ENCODE peak calls at places on chromosomes 6 and 20, in four cellular contexts. R is neuronal stem cell, B is breast epithelium, O is mesendoderm. J is an unnamed sample.

GRCh38 chr6:137389150-137389664 is 105.0 kb downstream of the OLIG3 start:
- DNase-seq in O (peak), B (no peak), R (no peak), J (no peak)

GRCh38 chr6:143397229-143398222 is 53.0 kb downstream of the ADAT2 start:
- DNase-seq in O (peak), R (no peak), B (peak), J (peak)

GRCh38 chr6:168658059-168658458 is 217.1 kb downstream of the SMOC2 start:
- DNase-seq in R (no peak), B (no peak), O (no peak), J (no peak)

GRCh38 chr6:106283476-106283875 is 42.1 kb downstream of the ATG5 start:
- DNase-seq in R (no peak), B (no peak), O (no peak), J (no peak)

GRCh38 chr6:157229219-157229607 is 94.1 kb downstream of the TMEM242 start:
- DNase-seq in O (no peak), R (no peak), B (peak), J (no peak)

GRCh38 chr6:109455502-109456282 is at the start of gene MICAL1:
- DNase-seq in B (no peak), R (peak), O (peak), J (peak)

GRCh38 chr6:16758163-16758975 is 2.9 kb downstream of the ATXN1 start:
- DNase-seq in O (peak), B (no peak), R (peak), J (no peak)

GRCh38 chr6:37695273-37695672 is 2.4 kb downstream of the MDGA1 start:
- DNase-seq in R (no peak), B (no peak), O (no peak), J (no peak)

GRCh38 chr20:7505835-7506221 is 434.4 kb downstream of the HAO1 start:
- DNase-seq in O (no peak), R (no peak), B (no peak), J (no peak)

GRCh38 chr6:53306819-53307347 is 41.9 kb downstream of the ELOVL5 start:
- DNase-seq in B (no peak), O (no peak), R (no peak), J (no peak)

GRCh38 chr6:5081955-5082354 is 3.2 kb upstream of the PPP1R3G start:
- DNase-seq in O (no peak), B (no peak), R (no peak), J (no peak)

GRCh38 chr20:51700809-51701285 is 67.3 kb downstream of the ATP9A start:
- DNase-seq in O (peak), B (no peak), R (no peak), J (no peak)

GRCh38 chr20:5135363-5136012 is 8.7 kb downstream of the CDS2 start:
- DNase-seq in O (peak), R (no peak), B (no peak), J (no peak)

GRCh38 chr6:57242505-57242904 is 20.4 kb upstream of the RAB23 start:
- DNase-seq in O (no peak), R (no peak), B (no peak), J (no peak)

GRCh38 chr6:87697581-87698552 is 4.2 kb downstream of the AKIRIN2 start:
- DNase-seq in R (no peak), B (no peak), O (no peak), J (no peak)

GRCh38 chr20:17925940-17926300 is 42.7 kb downstream of the SNX5 start:
- DNase-seq in B (no peak), R (no peak), O (no peak), J (no peak)

GRCh38 chr20:34706022-34706875 is 2.1 kb downstream of the TP53INP2 start:
- DNase-seq in R (no peak), B (no peak), O (no peak), J (no peak)

GRCh38 chr6:30687659-30688431 is 1.4 kb upstream of the PPP1R18 start:
- DNase-seq in B (no peak), R (no peak), O (peak), J (peak)

GRCh38 chr6:74936886-74937285 is 269.0 kb downstream of the COL12A1 start:
- DNase-seq in R (no peak), B (no peak), O (peak), J (peak)

GRCh38 chr20:62887147-62887859 is 25.7 kb upstream of the TCFL5 start:
- DNase-seq in B (peak), O (no peak), R (no peak), J (no peak)

GRCh38 chr20:19786311-19786710 is 28.3 kb downstream of the RIN2 start:
- DNase-seq in R (no peak), O (peak), B (no peak), J (peak)

GRCh38 chr6:109429496-109429895 is 10.9 kb downstream of the PPIL6 start:
- DNase-seq in B (no peak), R (no peak), O (no peak), J (no peak)

GRCh38 chr6:87333591-87334181 is 4.6 kb upstream of the GJB7 start:
- DNase-seq in O (peak), R (no peak), B (no peak), J (no peak)

GRCh38 chr6:114437229-114437628 is 94.4 kb upstream of the HS3ST5 start:
- DNase-seq in O (no peak), R (no peak), B (no peak), J (no peak)

GRCh38 chr6:43395822-43396221 is 26.4 kb upstream of the ZNF318 start:
- DNase-seq in B (no peak), R (no peak), O (no peak), J (peak)

DNA sequence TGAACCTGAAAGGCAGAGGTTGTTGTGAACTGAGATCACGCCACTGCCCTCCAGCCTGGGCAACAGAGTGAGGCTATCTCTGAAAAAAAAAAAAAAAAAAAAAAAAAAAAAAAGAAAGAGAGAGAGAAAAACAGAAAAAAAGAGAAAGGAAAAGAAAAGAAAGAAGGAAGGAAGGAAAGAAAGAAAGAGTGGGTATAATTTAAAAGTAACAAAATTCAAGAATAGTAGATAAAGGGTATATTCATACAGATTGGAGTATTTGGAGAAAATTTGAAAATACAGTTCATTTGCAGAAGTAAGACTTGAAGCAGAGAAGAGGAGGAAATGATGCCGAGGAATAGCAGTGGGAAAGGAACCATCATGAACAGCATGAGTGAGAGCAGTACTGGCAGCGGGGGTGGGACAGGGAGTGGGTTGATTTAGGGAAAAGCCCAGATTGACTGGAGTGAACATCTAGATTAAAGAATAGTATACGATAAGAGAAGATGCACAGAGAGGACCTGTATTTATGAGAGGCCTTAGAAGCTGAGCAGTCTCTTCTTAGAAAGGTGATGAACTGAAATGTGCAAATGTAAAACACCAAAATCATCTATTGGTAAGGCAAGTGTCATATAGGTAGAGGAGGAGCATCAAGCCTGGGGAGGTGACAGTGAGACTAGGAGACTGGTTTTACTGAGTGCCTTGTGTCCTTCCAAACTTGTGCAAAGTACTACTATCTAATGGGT is 17.8 kb upstream of the HLA-DRB1 start:
- DNase-seq in O (no peak), B (no peak), R (no peak), J (no peak)
- H3K27ac ChIP-seq in O (no peak), B (no peak), R (no peak), J (no peak)

GRCh38 chr6:144488590-144488989 is 203.5 kb downstream of the UTRN start:
- DNase-seq in B (no peak), O (no peak), R (no peak), J (no peak)

GRCh38 chr6:144480518-144480917 is 195.4 kb downstream of the UTRN start:
- DNase-seq in B (no peak), R (no peak), O (no peak), J (no peak)

GRCh38 chr6:144482142-144482541 is 197.0 kb downstream of the UTRN start:
- DNase-seq in B (peak), R (peak), O (peak), J (peak)

GRCh38 chr6:144481527-144481926 is 196.4 kb downstream of the UTRN start:
- DNase-seq in B (no peak), O (no peak), R (no peak), J (no peak)

GRCh38 chr6:144485531-144485930 is 200.4 kb downstream of the UTRN start:
- DNase-seq in B (no peak), R (no peak), O (no peak), J (no peak)
- H3K27ac ChIP-seq in B (no peak), R (no peak), O (no peak), J (no peak)

GRCh38 chr6:3722785-3723184 is 28.7 kb downstream of the PXDC1 start:
- DNase-seq in B (no peak), O (peak), R (no peak), J (no peak)
- H3K27ac ChIP-seq in B (peak), O (no peak), R (no peak), J (no peak)

GRCh38 chr20:32481311-32482103 is 103.6 kb downstream of the NOL4L start:
- DNase-seq in B (no peak), R (no peak), O (peak), J (no peak)

GRCh38 chr20:32480361-32481199 is 104.6 kb downstream of the NOL4L start:
- DNase-seq in R (no peak), B (no peak), O (no peak), J (no peak)

GRCh38 chr20:32484221-32485125 is 100.7 kb downstream of the NOL4L start:
- DNase-seq in O (peak), B (no peak), R (no peak), J (peak)

GRCh38 chr20:32483351-32484220 is 101.5 kb downstream of the NOL4L start:
- DNase-seq in R (peak), B (peak), O (peak), J (peak)

GRCh38 chr20:32482251-32483220 is 102.6 kb downstream of the NOL4L start:
- DNase-seq in R (peak), O (peak), B (no peak), J (peak)
- H3K27ac ChIP-seq in R (peak), O (peak), B (peak), J (no peak)

DNA sequence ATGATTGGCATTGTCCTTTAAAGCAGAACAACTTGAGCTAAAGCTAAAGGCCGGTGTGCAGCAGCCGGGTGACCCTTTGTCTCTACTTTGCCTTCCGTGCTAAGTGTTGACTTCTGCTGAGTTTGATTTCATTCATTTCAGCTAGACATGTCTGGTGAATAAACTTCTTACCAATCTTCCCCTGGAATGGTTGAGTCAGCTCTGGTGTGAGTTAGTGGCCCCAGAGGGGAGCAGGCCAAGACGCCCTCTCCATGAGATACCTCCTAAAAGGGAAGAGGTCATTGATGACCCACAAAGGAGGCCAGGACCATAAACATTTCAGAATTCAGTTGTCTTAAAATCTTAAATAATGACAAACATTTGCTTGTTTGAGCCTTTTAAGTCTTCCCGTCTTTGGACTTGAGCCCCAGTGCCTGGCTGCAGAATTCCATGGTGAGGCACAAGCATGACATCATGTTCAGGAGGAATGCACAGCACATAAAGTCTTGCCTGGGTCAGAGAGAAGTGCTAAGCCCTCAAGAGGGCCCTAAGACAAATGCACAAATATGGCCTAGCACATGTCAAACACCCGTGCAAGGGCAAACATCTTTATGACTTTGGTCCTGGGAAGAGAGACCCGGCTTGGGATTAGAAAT is 96.3 kb upstream of the NEDD9 start:
- DNase-seq in O (no peak), B (no peak), R (no peak), J (no peak)
- H3K27ac ChIP-seq in O (no peak), B (no peak), R (no peak), J (no peak)

GRCh38 chr6:153839992-153840603 is 198.9 kb upstream of the OPRM1 start:
- DNase-seq in O (no peak), B (no peak), R (no peak), J (no peak)
- H3K27ac ChIP-seq in O (no peak), B (no peak), R (no peak), J (no peak)

GRCh38 chr6:104787305-104787704 is 72.4 kb downstream of the HACE1 start:
- DNase-seq in B (no peak), R (no peak), O (no peak), J (no peak)

GRCh38 chr6:104784884-104785283 is 74.8 kb downstream of the HACE1 start:
- DNase-seq in R (no peak), B (no peak), O (no peak), J (no peak)

GRCh38 chr6:104795363-104795762 is 64.4 kb downstream of the HACE1 start:
- DNase-seq in B (no peak), O (peak), R (no peak), J (no peak)

GRCh38 chr6:104788400-104788799 is 71.3 kb downstream of the HACE1 start:
- DNase-seq in R (no peak), O (no peak), B (no peak), J (no peak)

GRCh38 chr6:104789770-104790190 is 69.9 kb downstream of the HACE1 start:
- DNase-seq in B (no peak), O (peak), R (no peak), J (no peak)
- H3K27ac ChIP-seq in B (no peak), O (no peak), R (no peak), J (no peak)

GRCh38 chr6:158607411-158608170 is 37.0 kb downstream of the DYNLT1 start:
- DNase-seq in O (no peak), B (no peak), R (no peak), J (no peak)
- H3K27ac ChIP-seq in O (no peak), B (no peak), R (no peak), J (no peak)

GRCh38 chr6:33727126-33727525 is 15.6 kb upstream of the UQCC2 start:
- DNase-seq in O (no peak), R (no peak), B (no peak), J (no peak)

GRCh38 chr6:33727932-33728331 is 16.4 kb upstream of the UQCC2 start:
- DNase-seq in O (no peak), B (no peak), R (no peak), J (no peak)

GRCh38 chr6:33730611-33731010 is 16.1 kb downstream of the IP6K3 start:
- DNase-seq in O (no peak), R (no peak), B (no peak), J (no peak)

GRCh38 chr6:33728438-33728837 is 16.9 kb upstream of the UQCC2 start:
- DNase-seq in B (no peak), R (no peak), O (no peak), J (no peak)

GRCh38 chr6:33729059-33729458 is 17.6 kb upstream of the UQCC2 start:
- DNase-seq in O (no peak), R (no peak), B (no peak), J (no peak)
- H3K27ac ChIP-seq in O (no peak), R (no peak), B (no peak), J (no peak)

J was measured in PC-9.